ENCODE peak calls at places on chromosomes 4 and X, in seven cellular contexts. Z, M, O, K, E, J and G are unnamed samples.
A peak's percentile ranks its signal among the peaks of the same experiment; 100 is the strongest.

GRCh38 chr4:164212134-164212533 is 541.8 kb upstream of the SMIM31 start:
- DNase-seq in Z (no peak), M (peak; percentile 3), O (no peak), K (no peak), E (no peak), J (no peak), G (no peak)

GRCh38 chrX:39953027-39953426 is 144.7 kb downstream of the BCOR start:
- DNase-seq in Z (no peak), M (no peak), O (no peak), K (no peak), E (no peak), J (no peak), G (no peak)

GRCh38 chrX:123169247-123169901 is 14.7 kb upstream of the GRIA3 start:
- DNase-seq in Z (no peak), M (no peak), O (no peak), K (no peak), E (no peak), J (peak; percentile 28), G (no peak)

GRCh38 chrX:19697416-19697815 is 182.1 kb upstream of the MAP3K15 start:
- DNase-seq in Z (no peak), M (no peak), O (peak; percentile 30), K (no peak), E (no peak), J (no peak), G (no peak)

GRCh38 chr4:41146716-41147506 is 67.4 kb downstream of the APBB2 start:
- DNase-seq in Z (no peak), M (peak; percentile 46), O (peak; percentile 67), K (no peak), E (peak; percentile 56), J (peak; percentile 57), G (no peak)

GRCh38 chr4:153215976-153216375 is 11.7 kb downstream of the TRIM2 start:
- DNase-seq in Z (no peak), M (no peak), O (no peak), K (no peak), E (no peak), J (no peak), G (no peak)

GRCh38 chr4:83438719-83439118 is 16.9 kb downstream of the HELQ start:
- DNase-seq in Z (no peak), M (no peak), O (no peak), K (no peak), E (no peak), J (no peak), G (no peak)

GRCh38 chrX:101493225-101493624 is 8.0 kb downstream of the ARMCX4 start:
- DNase-seq in Z (no peak), M (no peak), O (no peak), K (no peak), E (peak; percentile 37), J (no peak), G (no peak)

GRCh38 chr4:6024450-6024960 is 6.3 kb upstream of the C4orf50 start:
- DNase-seq in Z (no peak), M (no peak), O (no peak), K (no peak), E (no peak), J (no peak), G (no peak)

GRCh38 chr4:109729155-109729562 is 711 bp downstream of the PLA2G12A start:
- DNase-seq in Z (no peak), M (peak; percentile 16), O (peak; percentile 22), K (no peak), E (no peak), J (peak; percentile 20), G (no peak)

GRCh38 chr4:154314248-154314647 is 177.4 kb downstream of the DCHS2 start:
- DNase-seq in Z (no peak), M (peak; percentile 40), O (peak; percentile 25), K (no peak), E (no peak), J (peak; percentile 57), G (no peak)

GRCh38 chrX:25523574-25523973 is 507.8 kb upstream of the ARX start:
- DNase-seq in Z (no peak), M (peak; percentile 75), O (peak; percentile 53), K (no peak), E (no peak), J (peak; percentile 63), G (no peak)

GRCh38 chr4:5921074-5921473 is 28.2 kb upstream of the CRMP1 start:
- DNase-seq in Z (no peak), M (no peak), O (no peak), K (no peak), E (no peak), J (no peak), G (no peak)

GRCh38 chr4:120692964-120693363 is 229.6 kb downstream of the PRDM5 start:
- DNase-seq in Z (peak; percentile 66), M (peak; percentile 95), O (peak; percentile 87), K (no peak), E (no peak), J (peak; percentile 88), G (no peak)

GRCh38 chrX:44244008-44244407 is 99.5 kb downstream of the EFHC2 start:
- DNase-seq in Z (no peak), M (peak; percentile 50), O (peak; percentile 42), K (no peak), E (no peak), J (peak; percentile 54), G (no peak)

GRCh38 chr4:81314897-81315470 is 100.0 kb upstream of the PRKG2 start:
- DNase-seq in Z (peak; percentile 37), M (peak; percentile 60), O (peak; percentile 18), K (no peak), E (no peak), J (peak; percentile 51), G (no peak)

GRCh38 chr4:79964715-79965345 is 108.2 kb downstream of the ANTXR2 start:
- DNase-seq in Z (no peak), M (no peak), O (peak; percentile 68), K (no peak), E (no peak), J (no peak), G (no peak)

GRCh38 chr4:71303850-71304249 is 35.0 kb upstream of the SLC4A4 start:
- DNase-seq in Z (no peak), M (no peak), O (no peak), K (no peak), E (no peak), J (peak; percentile 44), G (no peak)

GRCh38 chr4:7660176-7660540 is 225.4 kb upstream of the PSAPL1 start:
- DNase-seq in Z (no peak), M (no peak), O (no peak), K (no peak), E (peak; percentile 24), J (no peak), G (no peak)

GRCh38 chrX:119685225-119686066 is 7.5 kb downstream of the SEPTIN6 start:
- DNase-seq in Z (no peak), M (no peak), O (no peak), K (no peak), E (no peak), J (no peak), G (no peak)

GRCh38 chr4:2067446-2068197 is 8.5 kb downstream of the NAT8L start:
- DNase-seq in Z (no peak), M (no peak), O (no peak), K (no peak), E (peak; percentile 44), J (no peak), G (no peak)
- H3K4me3 ChIP-seq in Z (no peak overlapping the region), M (no peak overlapping the region), O (no peak overlapping the region), K (no peak overlapping the region), E (no peak overlapping the region), J (no peak overlapping the region), G (no peak overlapping the region)

GRCh38 chrX:2692221-2693122 is 1.4 kb downstream of the CD99 start:
- DNase-seq in Z (no peak), M (peak; percentile 61), O (peak; percentile 62), K (no peak), E (peak; percentile 61), J (peak; percentile 79), G (no peak)

GRCh38 chrX:2693123-2693438 is 2.0 kb downstream of the CD99 start:
- DNase-seq in Z (no peak), M (no peak), O (no peak), K (no peak), E (no peak), J (no peak), G (no peak)

GRCh38 chrX:2693526-2694002 is 2.5 kb downstream of the CD99 start:
- DNase-seq in Z (no peak), M (no peak), O (no peak), K (no peak), E (no peak), J (no peak), G (no peak)

GRCh38 chrX:2696698-2697215 is 5.7 kb downstream of the CD99 start:
- DNase-seq in Z (peak; percentile 60), M (peak; percentile 93), O (peak; percentile 90), K (no peak), E (no peak), J (peak; percentile 86), G (peak; percentile 61)

DNA sequence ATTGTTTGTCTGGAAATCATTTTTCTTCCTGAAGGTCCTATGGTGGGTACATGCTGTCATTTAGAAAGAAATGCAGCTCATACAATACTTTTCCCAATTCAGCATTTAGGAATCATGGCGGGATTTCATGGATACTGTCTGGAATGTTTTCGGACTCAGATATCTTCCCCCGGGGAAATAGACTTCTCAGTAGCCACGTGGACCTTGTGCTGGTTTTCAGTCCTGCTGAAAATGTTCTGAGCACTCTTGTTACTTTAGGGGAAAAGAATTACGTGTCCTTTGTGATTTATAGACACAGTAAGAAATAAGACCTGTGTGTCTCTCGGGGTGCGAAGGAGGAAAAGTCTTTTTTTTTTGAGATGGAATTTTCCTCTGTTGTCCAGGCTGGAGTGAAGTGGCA is 3.8 kb downstream of the CD99 start:
- DNase-seq in Z (no peak), M (no peak), O (no peak), K (no peak), E (no peak), J (peak; percentile 31), G (no peak)
- TF ChIP-seq CTCF in Z (no peak), M (no peak), O (no peak), K (no peak), E (no peak), J (no peak), G (no peak)

DNA sequence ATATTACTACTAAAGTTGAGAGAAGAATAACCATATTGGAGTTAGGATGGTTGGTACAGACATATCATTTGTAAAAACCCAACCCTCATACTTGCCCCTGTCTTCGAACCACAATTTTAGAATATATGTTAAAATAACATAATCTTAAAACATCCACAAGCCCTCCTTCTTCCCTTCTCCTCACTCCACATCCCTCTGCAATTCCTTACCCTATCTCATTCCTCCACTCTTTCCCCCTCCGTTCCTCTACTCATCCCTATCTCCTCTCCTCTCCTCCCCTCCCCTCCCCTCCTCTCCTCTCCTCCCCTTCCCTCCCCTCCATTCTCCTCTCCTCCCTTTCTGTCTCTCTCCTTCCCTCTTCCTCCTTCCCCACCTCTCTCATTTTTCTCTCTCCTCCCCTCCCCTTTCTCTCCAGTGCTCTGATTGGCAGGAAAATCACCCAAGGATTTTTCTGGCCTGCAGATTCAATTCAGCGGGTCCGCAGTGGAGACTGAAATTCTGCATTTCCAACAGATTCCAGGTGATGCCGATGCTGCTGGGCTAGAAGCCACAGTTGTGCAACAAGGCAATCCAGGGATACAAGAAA is 17.4 kb upstream of the ODAM start:
- DNase-seq in Z (no peak), M (no peak), O (no peak), K (no peak), E (no peak), J (no peak), G (no peak)
- H3K4me3 ChIP-seq in Z (no peak overlapping the region), M (no peak overlapping the region), O (no peak overlapping the region), K (no peak overlapping the region), E (no peak overlapping the region), J (no peak overlapping the region), G (no peak overlapping the region)

DNA sequence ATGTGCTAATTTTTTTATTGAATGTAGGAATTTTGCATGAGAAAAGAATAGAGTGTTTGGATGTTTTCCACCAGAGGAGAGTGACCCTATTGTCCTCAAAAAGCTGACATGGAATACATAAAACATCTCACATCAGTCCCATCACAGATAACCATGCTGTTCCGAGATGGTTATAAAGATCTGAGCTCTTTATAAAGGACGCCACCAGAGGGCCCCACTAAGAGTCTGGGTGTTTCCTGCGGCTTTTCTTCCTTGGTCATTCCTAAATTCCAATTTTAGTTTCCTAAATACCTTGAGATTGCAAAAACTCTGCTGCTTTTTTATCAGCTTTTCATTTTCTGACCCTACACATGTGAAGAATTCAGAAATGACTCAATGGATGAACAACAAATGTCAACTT is 504.5 kb upstream of the FRG1 start:
- DNase-seq in Z (no peak), M (no peak), O (no peak), K (no peak), E (no peak), J (no peak), G (no peak)
- TF ChIP-seq CTCF in Z (no peak), M (no peak), O (no peak), K (no peak), E (no peak), J (no peak), G (peak; percentile 45)